ENCODE peak calls at places on chromosomes 2 and 18, in nine cellular contexts. A, O, R, D, N, K, U, S and H are unnamed samples.

GRCh38 chr2:228870993-228871392 is 400.1 kb downstream of the PID1 start:
- DNase-seq in U (no peak), R (no peak), N (no peak), A (no peak), S (no peak), K (no peak), O (no peak), D (no peak), H (no peak)

GRCh38 chr2:110116033-110116710 is 550 bp upstream of the MALL start:
- DNase-seq in D (no peak), U (no peak), N (peak), S (peak), A (peak), K (peak), R (peak), O (peak), H (peak)

GRCh38 chr2:230868947-230869690 is 4.4 kb downstream of the ITM2C start:
- DNase-seq in N (peak), A (peak), D (no peak), R (no peak), S (no peak), K (peak), O (no peak), U (no peak), H (peak)

GRCh38 chr2:109418716-109419115 is 195.1 kb downstream of the SEPTIN10 start:
- DNase-seq in O (no peak), K (no peak), N (no peak), A (no peak), S (no peak), U (no peak), D (no peak), R (no peak), H (no peak)

GRCh38 chr2:19745318-19746136 is 156.3 kb downstream of the TTC32 start:
- DNase-seq in A (no peak), S (no peak), R (no peak), D (no peak), K (no peak), U (no peak), O (no peak), N (no peak), H (peak)

GRCh38 chr18:28359177-28359576 is 182.2 kb upstream of the CDH2 start:
- DNase-seq in A (no peak), S (no peak), R (no peak), K (no peak), O (no peak), U (no peak), D (no peak), N (no peak), H (no peak)

GRCh38 chr2:239190921-239191885 is 209.6 kb downstream of the HDAC4 start:
- DNase-seq in U (no peak), N (peak), D (no peak), S (no peak), R (peak), O (no peak), A (no peak), K (no peak), H (peak)

GRCh38 chr2:27307545-27308358 is 493 bp downstream of the UCN start:
- DNase-seq in O (no peak), K (peak), U (no peak), S (no peak), N (peak), A (peak), D (no peak), R (no peak), H (peak)

GRCh38 chr2:144659731-144660275 is 139.9 kb upstream of the ZEB2 start:
- DNase-seq in O (peak), R (no peak), D (peak), U (peak), K (no peak), A (no peak), S (peak), N (no peak), H (no peak)

GRCh38 chr2:202051499-202052161 is 18.0 kb downstream of the FZD7 start:
- DNase-seq in S (peak), D (no peak), O (peak), U (no peak), N (no peak), R (no peak), K (no peak), A (peak), H (peak)

GRCh38 chr2:41414486-41415230 is 633.2 kb upstream of the PKDCC start:
- DNase-seq in S (no peak), A (peak), O (no peak), U (no peak), N (peak), D (peak), K (peak), R (peak), H (peak)

GRCh38 chr18:61554117-61554776 is 221.0 kb downstream of the CDH20 start:
- DNase-seq in S (no peak), O (no peak), D (no peak), N (no peak), A (no peak), U (no peak), R (no peak), K (no peak), H (no peak)

GRCh38 chr2:69685321-69686048 is 41.9 kb upstream of the AAK1 start:
- DNase-seq in N (no peak), R (no peak), U (no peak), D (peak), K (no peak), O (peak), A (no peak), S (peak), H (no peak)

GRCh38 chr2:229852565-229852964 is 69.2 kb downstream of the TRIP12 start:
- DNase-seq in R (no peak), N (no peak), S (peak), K (no peak), D (no peak), A (no peak), O (peak), U (no peak), H (no peak)

GRCh38 chr2:119960821-119961220 is 52.1 kb upstream of the EPB41L5 start:
- DNase-seq in O (peak), U (no peak), N (no peak), A (no peak), R (no peak), D (no peak), K (no peak), S (peak), H (no peak)

GRCh38 chr2:234426616-234427015 is 70.3 kb downstream of the ARL4C start:
- DNase-seq in K (no peak), S (no peak), A (no peak), R (no peak), D (no peak), U (no peak), O (no peak), N (no peak), H (no peak)

GRCh38 chr2:172464340-172465129 is 37.1 kb downstream of the ITGA6 start:
- DNase-seq in R (no peak), K (no peak), O (no peak), A (no peak), D (peak), U (no peak), S (no peak), N (no peak), H (no peak)

GRCh38 chr2:172471168-172471567 is 43.8 kb downstream of the ITGA6 start:
- DNase-seq in K (no peak), N (no peak), O (no peak), R (no peak), A (no peak), U (no peak), S (no peak), D (no peak), H (no peak)

GRCh38 chr2:172462393-172463381 is 35.3 kb downstream of the ITGA6 start:
- DNase-seq in K (no peak), S (no peak), O (no peak), A (no peak), D (peak), N (no peak), R (no peak), U (no peak), H (no peak)

GRCh38 chr2:172465417-172466334 is 38.3 kb downstream of the ITGA6 start:
- DNase-seq in A (peak), N (peak), D (peak), S (peak), R (peak), U (no peak), O (peak), K (peak), H (peak)

DNA sequence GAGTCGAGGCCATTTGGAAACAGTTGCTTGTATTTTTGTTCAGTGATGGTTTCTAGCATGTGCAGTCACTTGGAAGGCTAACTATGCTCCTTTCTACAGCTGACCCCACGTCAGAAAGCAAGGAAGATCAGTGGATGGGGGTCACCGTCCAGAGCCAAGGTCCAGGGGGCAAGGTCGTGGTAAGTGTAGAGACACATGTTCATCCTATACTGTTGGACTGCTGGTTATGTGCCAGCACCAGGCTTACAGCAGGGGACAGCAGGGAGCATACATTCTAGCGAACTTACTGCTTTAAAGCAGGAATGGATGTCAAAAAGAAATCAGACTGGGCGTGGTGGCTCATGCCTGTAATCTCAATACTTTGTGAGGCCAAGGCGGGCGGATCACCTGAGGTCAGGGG is 40.0 kb downstream of the ITGA6 start:
- DNase-seq in U (no peak), K (no peak), O (no peak), A (no peak), R (no peak), D (no peak), S (no peak), N (no peak), H (no peak)
- TF ChIP-seq CTCF in U (no peak), K (no peak), O (peak), A (no peak), R (no peak), D (no peak), S (no peak), N (no peak), H (peak)

DNA sequence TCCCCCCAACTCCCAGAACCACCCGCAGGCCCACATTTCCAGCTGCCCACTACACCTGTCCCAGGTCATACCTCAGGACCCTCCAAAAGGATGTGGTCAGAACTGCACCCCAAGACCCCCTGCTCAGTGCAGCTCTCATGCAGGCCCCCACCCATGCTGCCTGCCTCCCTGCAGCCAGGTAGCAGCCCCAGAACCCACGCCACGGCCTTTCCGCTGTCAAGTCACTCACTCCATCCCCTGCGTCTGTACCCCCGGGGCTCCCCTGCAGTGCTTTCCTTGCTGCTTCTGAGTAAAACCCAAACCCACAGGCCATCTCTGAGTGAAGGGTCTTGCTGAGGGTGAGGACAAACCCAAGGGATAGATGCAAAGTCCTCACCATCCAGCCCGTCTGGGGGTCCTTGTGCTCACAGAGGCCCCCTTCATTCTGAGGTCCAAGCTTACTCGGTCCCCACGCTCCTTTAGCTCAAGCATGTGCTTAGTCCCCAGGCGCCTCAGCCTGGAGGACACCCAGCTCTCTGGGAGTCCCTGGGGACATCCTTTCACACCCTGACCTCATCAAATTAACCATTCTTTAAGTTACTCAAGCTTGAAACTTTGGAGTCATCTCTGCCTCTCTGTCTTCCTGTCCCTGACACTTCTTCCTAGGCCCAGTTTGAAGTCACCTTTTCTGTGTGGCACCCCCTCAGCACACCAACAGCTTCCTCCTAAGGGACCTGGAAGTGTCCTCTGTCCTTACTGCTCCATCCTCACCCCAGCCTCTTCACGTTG is 130.1 kb downstream of the SMAD7 start:
- DNase-seq in S (no peak), D (no peak), A (no peak), N (peak), K (no peak), U (no peak), R (peak), O (no peak), H (peak)
- H3K9ac ChIP-seq in S (no peak), D (no peak), A (no peak), N (no peak), K (no peak), U (no peak), R (no peak), O (no peak), H (no peak)

GRCh38 chr2:44559108-44559507 is 197.4 kb downstream of the CAMKMT start:
- DNase-seq in S (no peak), O (no peak), R (no peak), N (no peak), U (no peak), K (no peak), D (no peak), A (no peak), H (no peak)
- TF ChIP-seq CTCF in S (no peak), O (no peak), R (no peak), N (no peak), U (no peak), K (no peak), D (no peak), A (no peak), H (no peak)

GRCh38 chr18:808502-808901 is 3.5 kb downstream of the YES1 start:
- DNase-seq in N (no peak), K (no peak), R (no peak), U (no peak), O (no peak), A (no peak), S (peak), D (no peak), H (no peak)

GRCh38 chr18:808086-808485 is 4.0 kb downstream of the YES1 start:
- DNase-seq in O (peak), A (no peak), D (peak), S (peak), N (no peak), K (no peak), U (no peak), R (no peak), H (no peak)

GRCh38 chr18:811192-812122 is 585 bp downstream of the YES1 start:
- DNase-seq in R (peak), O (peak), U (no peak), N (peak), A (peak), S (no peak), D (peak), K (no peak), H (peak)

GRCh38 chr18:812123-812672 is at the start of gene YES1:
- DNase-seq in A (peak), O (peak), D (peak), R (peak), S (peak), U (no peak), N (peak), K (peak), H (peak)

GRCh38 chr18:809985-810642 is 1.9 kb downstream of the YES1 start:
- DNase-seq in K (no peak), A (no peak), O (no peak), R (no peak), N (no peak), D (no peak), S (no peak), U (no peak), H (no peak)
- H3K9ac ChIP-seq in K (no peak), A (peak), O (peak), R (no peak), N (no peak), D (peak), S (no peak), U (no peak), H (peak)